ENCODE peak calls at places on chromosomes 3 and 15, in seven cellular contexts. One of them, this sample, is unnamed.

GRCh38 chr15:89090791-89091666 is 2.8 kb downstream of the ABHD2 start:
- DNase-seq in AG08395: peak
- DNase-seq in ureter: peak
- DNase-seq in hippocampal formation: no peak
- DNase-seq in activated naive CD8-positive, alpha-beta T cell treated with anti-CD3 and anti-CD28 coated beads for 36 hours: peak
- DNase-seq in gastrocnemius medialis: peak
- DNase-seq in cardiac muscle cell: peak
- DNase-seq in this sample: peak

GRCh38 chr3:108391917-108392585 is 95.7 kb downstream of the HHLA2 start:
- DNase-seq in AG08395: no peak
- DNase-seq in ureter: no peak
- DNase-seq in hippocampal formation: no peak
- DNase-seq in activated naive CD8-positive, alpha-beta T cell treated with anti-CD3 and anti-CD28 coated beads for 36 hours: no peak
- DNase-seq in gastrocnemius medialis: no peak
- DNase-seq in cardiac muscle cell: no peak
- DNase-seq in this sample: peak

GRCh38 chr3:31562525-31562924 is 29.8 kb downstream of the STT3B start:
- DNase-seq in AG08395: no peak
- DNase-seq in ureter: no peak
- DNase-seq in hippocampal formation: no peak
- DNase-seq in activated naive CD8-positive, alpha-beta T cell treated with anti-CD3 and anti-CD28 coated beads for 36 hours: peak
- DNase-seq in gastrocnemius medialis: no peak
- DNase-seq in cardiac muscle cell: peak
- DNase-seq in this sample: no peak

GRCh38 chr3:8606666-8607065 is 37.9 kb downstream of the SSUH2 start:
- DNase-seq in AG08395: peak
- DNase-seq in ureter: no peak
- DNase-seq in hippocampal formation: no peak
- DNase-seq in activated naive CD8-positive, alpha-beta T cell treated with anti-CD3 and anti-CD28 coated beads for 36 hours: no peak
- DNase-seq in gastrocnemius medialis: no peak
- DNase-seq in cardiac muscle cell: no peak
- DNase-seq in this sample: no peak

GRCh38 chr15:31034152-31034551 is 42.7 kb upstream of the MTMR10 start:
- DNase-seq in AG08395: peak
- DNase-seq in ureter: peak
- DNase-seq in hippocampal formation: no peak
- DNase-seq in activated naive CD8-positive, alpha-beta T cell treated with anti-CD3 and anti-CD28 coated beads for 36 hours: no peak
- DNase-seq in gastrocnemius medialis: no peak
- DNase-seq in cardiac muscle cell: no peak
- DNase-seq in this sample: peak

GRCh38 chr3:171967137-171967783 is 72.1 kb upstream of the FNDC3B start:
- DNase-seq in AG08395: peak
- DNase-seq in ureter: no peak
- DNase-seq in hippocampal formation: no peak
- DNase-seq in activated naive CD8-positive, alpha-beta T cell treated with anti-CD3 and anti-CD28 coated beads for 36 hours: no peak
- DNase-seq in gastrocnemius medialis: no peak
- DNase-seq in cardiac muscle cell: no peak
- DNase-seq in this sample: peak

GRCh38 chr15:58212909-58213526 is 74.8 kb downstream of the AQP9 start:
- DNase-seq in AG08395: peak
- DNase-seq in ureter: no peak
- DNase-seq in hippocampal formation: no peak
- DNase-seq in activated naive CD8-positive, alpha-beta T cell treated with anti-CD3 and anti-CD28 coated beads for 36 hours: no peak
- DNase-seq in gastrocnemius medialis: no peak
- DNase-seq in cardiac muscle cell: peak
- DNase-seq in this sample: peak

GRCh38 chr15:39301589-39301999 is 279.3 kb upstream of the THBS1 start:
- DNase-seq in AG08395: peak
- DNase-seq in ureter: no peak
- DNase-seq in hippocampal formation: no peak
- DNase-seq in activated naive CD8-positive, alpha-beta T cell treated with anti-CD3 and anti-CD28 coated beads for 36 hours: no peak
- DNase-seq in gastrocnemius medialis: no peak
- DNase-seq in cardiac muscle cell: no peak
- DNase-seq in this sample: peak

GRCh38 chr3:15180042-15180611 is 25.9 kb upstream of the CAPN7 start:
- DNase-seq in AG08395: no peak
- DNase-seq in ureter: no peak
- DNase-seq in hippocampal formation: no peak
- DNase-seq in activated naive CD8-positive, alpha-beta T cell treated with anti-CD3 and anti-CD28 coated beads for 36 hours: no peak
- DNase-seq in gastrocnemius medialis: no peak
- DNase-seq in cardiac muscle cell: no peak
- DNase-seq in this sample: no peak

GRCh38 chr3:169387751-169388696 is 275.5 kb downstream of the MECOM start:
- DNase-seq in AG08395: no peak
- DNase-seq in ureter: peak
- DNase-seq in hippocampal formation: no peak
- DNase-seq in activated naive CD8-positive, alpha-beta T cell treated with anti-CD3 and anti-CD28 coated beads for 36 hours: no peak
- DNase-seq in gastrocnemius medialis: peak
- DNase-seq in cardiac muscle cell: no peak
- DNase-seq in this sample: no peak

GRCh38 chr3:46097691-46098241 is 70.5 kb upstream of the XCR1 start:
- DNase-seq in AG08395: peak
- DNase-seq in ureter: no peak
- DNase-seq in hippocampal formation: no peak
- DNase-seq in activated naive CD8-positive, alpha-beta T cell treated with anti-CD3 and anti-CD28 coated beads for 36 hours: peak
- DNase-seq in gastrocnemius medialis: peak
- DNase-seq in cardiac muscle cell: no peak
- DNase-seq in this sample: no peak

GRCh38 chr15:27473846-27474245 is 502.9 kb downstream of the GABRG3 start:
- DNase-seq in AG08395: no peak
- DNase-seq in ureter: no peak
- DNase-seq in hippocampal formation: no peak
- DNase-seq in activated naive CD8-positive, alpha-beta T cell treated with anti-CD3 and anti-CD28 coated beads for 36 hours: no peak
- DNase-seq in gastrocnemius medialis: no peak
- DNase-seq in cardiac muscle cell: no peak
- DNase-seq in this sample: no peak